ENCODE peak calls at places on chromosome 13, in eight cellular contexts. N is H1, V is A549, J is HepG2, P is upper lobe of left lung, S is tibial nerve, O is transverse colon, U is sigmoid colon. I is an unnamed sample.

GRCh38 chr13:46171223-46171622 is 10.8 kb downstream of the LCP1 start:
- DNase-seq in N (no peak), V (no peak), J (no peak), P (no peak), S (no peak), O (no peak), U (no peak), I (no peak)

GRCh38 chr13:97849305-97849704 is 104.2 kb upstream of the IPO5 start:
- DNase-seq in N (no peak), V (peak; percentile 24), J (peak; percentile 36), P (no peak), S (no peak), O (no peak), U (no peak), I (no peak)

GRCh38 chr13:78662467-78662866 is 3.5 kb upstream of the OBI1 start:
- DNase-seq in N (no peak), V (no peak), J (no peak), P (no peak), S (no peak), O (no peak), U (no peak), I (no peak)

GRCh38 chr13:106063591-106064308 is 471.7 kb downstream of the EFNB2 start:
- DNase-seq in N (no peak), V (no peak), J (no peak), P (no peak), S (no peak), O (no peak), U (no peak), I (no peak)

GRCh38 chr13:99124695-99125334 is 75.8 kb upstream of the UBAC2 start:
- DNase-seq in N (no peak), V (peak; percentile 40), J (no peak), P (no peak), S (no peak), O (no peak), U (no peak), I (no peak)

GRCh38 chr13:75635101-75635620 is 969 bp upstream of the LMO7 start:
- DNase-seq in N (no peak), V (no peak), J (peak; percentile 24), P (no peak), S (no peak), O (no peak), U (no peak), I (peak; percentile 24)

GRCh38 chr13:101655435-101655834 is 203.0 kb downstream of the ITGBL1 start:
- DNase-seq in N (no peak), V (no peak), J (no peak), P (no peak), S (no peak), O (no peak), U (no peak), I (no peak)

GRCh38 chr13:37187110-37187509 is 81.6 kb upstream of the CSNK1A1L start:
- DNase-seq in N (no peak), V (no peak), J (no peak), P (no peak), S (no peak), O (no peak), U (no peak), I (no peak)

GRCh38 chr13:107669356-107669755 is 546.0 kb downstream of the LIG4 start:
- DNase-seq in N (no peak), V (no peak), J (no peak), P (no peak), S (no peak), O (no peak), U (no peak), I (no peak)

GRCh38 chr13:99258210-99258860 is at the start of gene GPR18:
- DNase-seq in N (no peak), V (no peak), J (no peak), P (no peak), S (no peak), O (no peak), U (no peak), I (no peak)

GRCh38 chr13:32938907-32939306 is 77.3 kb upstream of the KL start:
- DNase-seq in N (no peak), V (peak; percentile 3), J (no peak), P (no peak), S (no peak), O (no peak), U (no peak), I (no peak)

GRCh38 chr13:39536274-39536673 is 66.7 kb downstream of the LHFPL6 start:
- DNase-seq in N (no peak), V (no peak), J (no peak), P (no peak), S (no peak), O (no peak), U (no peak), I (no peak)

GRCh38 chr13:99161512-99161911 is 39.1 kb upstream of the UBAC2 start:
- DNase-seq in N (no peak), V (no peak), J (no peak), P (no peak), S (no peak), O (no peak), U (no peak), I (no peak)

GRCh38 chr13:36807616-36808015 is 11.4 kb upstream of the RFXAP start:
- DNase-seq in N (no peak), V (no peak), J (no peak), P (no peak), S (no peak), O (no peak), U (no peak), I (no peak)

GRCh38 chr13:106418556-106418955 is 116.9 kb downstream of the EFNB2 start:
- DNase-seq in N (no peak), V (no peak), J (no peak), P (no peak), S (no peak), O (no peak), U (no peak), I (no peak)

GRCh38 chr13:97758317-97758716 is 195.2 kb upstream of the IPO5 start:
- DNase-seq in N (no peak), V (no peak), J (no peak), P (no peak), S (no peak), O (no peak), U (no peak), I (no peak)

GRCh38 chr13:108226184-108226583 is 8.0 kb downstream of the ABHD13 start:
- DNase-seq in N (no peak), V (no peak), J (peak; percentile 29), P (no peak), S (no peak), O (no peak), U (no peak), I (no peak)

DNA sequence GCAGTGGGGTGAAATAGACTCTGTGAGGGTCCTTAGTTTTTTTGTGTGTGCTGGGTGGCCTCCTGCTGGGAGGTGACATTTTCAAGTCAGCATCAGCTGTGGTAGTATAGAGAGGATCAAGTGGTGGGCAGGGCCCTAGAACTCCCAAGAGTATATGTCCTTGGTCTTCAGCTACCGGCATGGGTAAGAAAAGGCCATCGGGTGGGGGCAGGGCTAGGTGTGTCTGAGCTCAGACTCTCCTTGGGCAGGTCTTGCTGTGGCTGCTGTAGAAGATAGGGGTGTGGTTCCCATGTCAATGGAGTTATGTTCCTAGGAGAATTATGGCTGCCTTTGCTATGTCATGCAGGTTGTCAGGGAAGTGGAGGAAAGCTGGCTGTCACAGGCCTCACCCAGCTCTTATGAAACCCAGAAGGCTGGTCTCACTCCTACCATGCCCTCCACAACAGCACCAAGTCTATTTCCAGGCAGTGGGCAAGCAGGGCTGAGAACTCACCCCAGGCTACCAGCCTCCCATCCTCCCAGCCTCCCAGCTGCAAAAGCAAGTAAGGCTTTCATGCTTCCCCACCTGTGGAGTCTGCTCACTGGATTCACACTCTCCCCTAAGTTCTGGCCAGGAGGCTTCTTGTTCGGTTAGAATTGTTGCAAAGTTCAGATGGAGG is 130.6 kb upstream of the SOX1 start:
- DNase-seq in N (peak; percentile 29), V (no peak), J (no peak), P (peak; percentile 13), S (no peak), O (no peak), U (no peak), I (no peak)
- TF ChIP-seq EP300 in N (no peak), V (no peak), J (no peak), P (no peak), S (no peak), O (no peak), U (no peak), I (no peak)

DNA sequence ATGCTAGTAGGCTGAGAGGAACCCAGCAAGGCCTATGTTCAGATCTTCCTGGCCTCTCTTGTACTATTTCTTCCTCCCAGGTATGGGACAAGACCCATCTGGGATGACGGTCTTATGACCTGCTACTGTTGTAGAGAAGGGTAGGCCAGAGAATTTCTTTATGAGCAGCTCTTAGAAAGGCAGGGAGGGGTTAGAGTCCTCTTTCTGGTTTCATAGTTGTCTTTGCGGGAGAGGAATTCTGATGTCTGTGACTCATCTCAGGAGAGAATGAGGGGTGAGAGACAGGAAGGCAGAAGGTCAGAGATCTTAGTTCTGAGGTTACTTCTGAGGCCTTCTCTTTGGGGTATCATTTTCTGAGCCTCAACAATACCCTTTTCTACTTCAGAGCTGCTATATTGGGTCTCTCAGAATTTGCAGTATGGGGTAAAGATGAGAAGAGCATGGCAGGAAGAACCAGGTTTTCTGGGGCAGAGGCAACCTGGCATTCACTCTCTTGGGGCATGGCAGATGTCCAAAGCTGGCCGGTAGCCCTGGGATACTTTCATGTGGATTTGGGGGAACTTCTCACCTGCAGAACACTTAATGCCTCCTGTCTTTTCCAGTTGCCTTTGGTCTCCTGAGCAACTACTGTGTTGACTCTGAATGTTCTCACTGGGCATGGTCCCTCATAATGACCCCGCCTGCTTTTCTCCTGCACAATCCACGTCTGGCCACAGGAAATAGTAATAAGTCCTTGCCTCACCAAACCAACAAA is 154.4 kb downstream of the GGACT start:
- DNase-seq in N (no peak), V (peak; percentile 37), J (peak; percentile 20), P (no peak), S (no peak), O (no peak), U (no peak), I (no peak)
- TF ChIP-seq EP300 in N (no peak), V (no peak), J (no peak), P (no peak), S (no peak), O (no peak), U (no peak), I (no peak)

DNA sequence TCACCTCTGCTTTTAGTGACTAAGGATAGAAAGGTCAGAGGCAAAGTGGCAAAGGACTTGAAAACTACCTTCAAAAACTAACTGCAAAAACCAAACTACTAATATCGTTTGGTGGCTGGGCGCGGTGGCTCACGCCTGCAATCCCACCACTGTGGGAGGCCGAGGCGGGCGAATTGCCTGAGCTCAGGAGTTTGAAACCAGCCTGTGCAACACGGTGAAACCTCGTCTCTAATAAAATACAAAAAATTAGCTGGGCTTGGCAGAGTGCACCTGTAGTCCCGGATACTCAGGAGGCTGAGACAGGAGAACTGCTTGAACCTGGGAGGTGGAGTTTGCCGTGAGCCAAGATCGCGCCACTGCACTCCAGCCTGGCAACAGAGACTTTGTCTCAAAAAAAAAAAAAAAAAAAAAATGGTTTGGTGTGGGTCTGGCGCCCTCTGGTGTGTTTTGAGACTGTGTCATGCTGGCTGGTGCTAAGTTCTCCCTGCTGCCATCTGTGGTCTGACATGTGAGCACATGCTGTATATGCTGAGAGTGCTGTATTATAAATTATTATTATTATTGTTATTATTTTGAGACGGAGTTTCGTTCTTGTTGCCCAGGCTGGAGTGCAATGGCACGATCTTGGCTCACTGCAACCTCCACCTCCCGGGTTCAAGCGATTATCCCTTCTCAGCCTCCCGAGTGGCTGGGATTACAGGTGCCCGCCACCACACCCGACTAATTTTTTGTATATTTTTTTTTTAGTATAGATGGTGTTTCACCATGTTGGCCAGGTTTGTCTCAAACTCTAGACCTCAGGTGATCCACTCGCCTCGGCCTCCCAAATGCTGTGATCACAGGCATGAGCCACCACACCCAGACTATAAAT is 36.0 kb upstream of the RNF17 start:
- DNase-seq in N (peak; percentile 63), V (peak; percentile 84), J (peak; percentile 76), P (peak; percentile 69), S (no peak), O (peak; percentile 71), U (no peak), I (no peak)
- TF ChIP-seq EP300 in N (no peak), V (no peak), J (no peak), P (no peak), S (no peak), O (no peak), U (no peak), I (no peak)

GRCh38 chr13:76928456-76928855 is 19.9 kb upstream of the ACOD1 start:
- DNase-seq in N (no peak), V (no peak), J (no peak), P (no peak), S (no peak), O (no peak), U (no peak), I (no peak)
- TF ChIP-seq EP300 in N (no peak), V (no peak), J (no peak), P (no peak), S (no peak), O (no peak), U (no peak), I (no peak)

I was measured in ovary.